ENCODE peak calls at places on chromosomes 2 and 18, in nine cellular contexts. W is body of pancreas, X is thyroid gland, N is adrenal gland, U is uterus, R is stomach, G is upper lobe of left lung, O is A549, Y is heart left ventricle. E is an unnamed sample.

GRCh38 chr2:181949047-181949446 is 36.6 kb upstream of the PPP1R1C start:
- DNase-seq in W (no peak), X (no peak), N (no peak), U (no peak), R (no peak), G (no peak), O (no peak), Y (no peak), E (no peak)

GRCh38 chr18:38459595-38459994 is 894.0 kb upstream of the CELF4 start:
- DNase-seq in W (no peak), X (no peak), N (no peak), U (no peak), R (no peak), G (no peak), O (no peak), Y (no peak), E (no peak)

GRCh38 chr18:59743561-59743960 is 46.3 kb upstream of the CCBE1 start:
- DNase-seq in W (no peak), X (no peak), N (no peak), U (no peak), R (no peak), G (no peak), O (no peak), Y (no peak), E (no peak)

GRCh38 chr18:21264651-21265050 is 22.6 kb downstream of the GREB1L start:
- DNase-seq in W (peak), X (peak), N (no peak), U (no peak), R (no peak), G (no peak), O (no peak), Y (no peak), E (no peak)

GRCh38 chr18:12086677-12087482 is 6.8 kb upstream of the ANKRD62 start:
- DNase-seq in W (no peak), X (no peak), N (no peak), U (no peak), R (no peak), G (no peak), O (no peak), Y (peak), E (no peak)

GRCh38 chr2:121925466-121925865 is 170.0 kb downstream of the TSN start:
- DNase-seq in W (no peak), X (no peak), N (no peak), U (no peak), R (no peak), G (no peak), O (no peak), Y (no peak), E (peak)

GRCh38 chr2:97645112-97645699 is 656 bp upstream of the COX5B start:
- DNase-seq in W (no peak), X (no peak), N (no peak), U (no peak), R (no peak), G (peak), O (no peak), Y (no peak), E (no peak)

GRCh38 chr18:23129355-23130002 is 5.8 kb upstream of the CABLES1 start:
- DNase-seq in W (no peak), X (no peak), N (no peak), U (no peak), R (no peak), G (no peak), O (no peak), Y (no peak), E (no peak)

GRCh38 chr18:44869533-44869932 is 188.8 kb downstream of the SETBP1 start:
- DNase-seq in W (no peak), X (no peak), N (no peak), U (no peak), R (no peak), G (no peak), O (no peak), Y (no peak), E (no peak)
- TF ChIP-seq CTCF in W (no peak), X (no peak), N (no peak), U (no peak), R (no peak), G (no peak), O (no peak), Y (no peak), E (no peak)

DNA sequence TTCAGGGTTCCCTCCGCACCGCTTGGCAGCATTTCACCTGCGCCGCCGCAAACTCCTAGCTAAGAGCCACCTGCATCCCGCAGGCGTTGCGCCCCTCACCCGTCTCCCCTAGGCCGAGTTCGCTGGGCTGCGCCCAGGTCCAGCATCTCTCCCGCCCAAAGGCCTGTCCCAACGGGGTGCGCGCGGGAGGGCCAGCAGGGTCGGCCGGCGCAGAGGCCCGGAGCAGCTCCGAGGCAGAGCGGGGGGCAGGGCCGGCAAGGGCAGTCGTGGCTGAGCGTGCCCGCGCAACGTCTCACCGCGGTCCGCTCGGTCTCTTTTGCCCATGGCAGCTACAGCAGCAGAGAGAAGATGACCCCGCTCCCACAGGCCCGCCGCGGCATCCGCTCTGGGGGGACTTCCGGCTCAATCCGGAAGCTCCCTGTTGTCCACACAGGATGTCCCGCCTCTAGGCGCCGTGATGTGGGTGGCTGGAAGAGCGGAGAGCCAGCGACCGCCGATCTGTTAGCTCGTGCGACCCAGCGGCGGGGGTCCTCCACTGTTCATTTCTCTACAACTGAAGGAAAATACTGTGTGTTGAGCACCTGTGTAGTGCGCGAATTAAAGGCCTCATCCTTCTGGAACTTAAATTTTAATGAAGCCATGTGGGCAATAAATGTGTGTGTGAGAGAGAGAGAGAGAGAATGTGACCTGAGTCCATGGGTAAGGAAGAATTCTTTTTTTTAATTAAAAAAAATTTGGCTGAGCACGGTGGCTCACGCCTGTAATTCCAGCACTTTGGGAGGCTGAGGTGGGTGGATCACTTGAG is at the start of gene ERCC3:
- DNase-seq in W (peak), X (peak), N (peak), U (peak), R (peak), G (peak), O (peak), Y (peak), E (peak)
- H3K4me3 ChIP-seq in W (peak), X (peak), N (peak), U (peak), R (peak), G (peak), O (peak), Y (peak), E (peak)

GRCh38 chr18:73893879-73894278 is 253.8 kb downstream of the FBXO15 start:
- DNase-seq in W (no peak), X (no peak), N (no peak), U (no peak), R (no peak), G (no peak), O (no peak), Y (no peak), E (no peak)
- TF ChIP-seq POLR2A in W (no peak), X (no peak), N (no peak), U (no peak), R (no peak), G (no peak), O (no peak), Y (no peak), E (no peak)

GRCh38 chr2:45256173-45256866 is 247.1 kb upstream of the SIX2 start:
- DNase-seq in W (no peak), X (peak), N (no peak), U (no peak), R (no peak), G (no peak), O (no peak), Y (no peak), E (no peak)
- TF ChIP-seq CTCF in W (no peak), X (no peak), N (no peak), U (no peak), R (no peak), G (no peak), O (no peak), Y (no peak), E (no peak)

GRCh38 chr2:60550984-60551240 is 2.5 kb downstream of the BCL11A start:
- DNase-seq in W (no peak), X (no peak), N (no peak), U (no peak), R (no peak), G (no peak), O (no peak), Y (no peak), E (no peak)
- H3K4me3 ChIP-seq in W (no peak), X (peak), N (no peak), U (no peak), R (peak), G (peak), O (peak), Y (peak), E (peak)

GRCh38 chr2:696463-696862 is 19.3 kb upstream of the TMEM18 start:
- DNase-seq in W (no peak), X (no peak), N (no peak), U (no peak), R (no peak), G (no peak), O (no peak), Y (no peak), E (no peak)
- TF ChIP-seq POLR2A in W (no peak), X (no peak), N (no peak), U (no peak), R (no peak), G (no peak), O (no peak), Y (no peak), E (no peak)

GRCh38 chr18:9055185-9055584 is 47.3 kb upstream of the NDUFV2 start:
- DNase-seq in W (no peak), X (no peak), N (no peak), U (no peak), R (no peak), G (no peak), O (peak), Y (no peak), E (no peak)
- TF ChIP-seq CTCF in W (peak), X (no peak), N (peak), U (no peak), R (no peak), G (no peak), O (peak), Y (no peak), E (no peak)

E was measured in lower leg skin.